ENCODE peak calls at places on chromosomes 5 and 9, in four cellular contexts. V is GM12878, S is K562, B is HL-60. U is an unnamed sample.

GRCh38 chr5:9099681-9100080 is 446.2 kb downstream of the SEMA5A start:
- DNase-seq in V (no peak), S (no peak), B (no peak), U (no peak)

GRCh38 chr5:172454355-172455086 is at the start of gene SH3PXD2B:
- DNase-seq in S (peak; percentile 88), B (no peak), V (no peak), U (peak; percentile 51)

GRCh38 chr5:36537729-36538128 is 68.7 kb upstream of the SLC1A3 start:
- DNase-seq in V (no peak), B (no peak), S (no peak), U (no peak)

GRCh38 chr9:20701058-20701457 is 17.0 kb downstream of the FOCAD start:
- DNase-seq in V (no peak), B (no peak), S (no peak), U (no peak)

GRCh38 chr5:149240354-149240998 is 31.2 kb upstream of the AFAP1L1 start:
- DNase-seq in B (peak; percentile 70), S (no peak), V (no peak), U (no peak)

GRCh38 chr5:170704417-170705195 is 78.9 kb upstream of the GABRP start:
- DNase-seq in V (no peak), B (no peak), S (no peak), U (no peak)

GRCh38 chr5:93497101-93497500 is 83.9 kb downstream of the NR2F1-AS1 start:
- DNase-seq in B (no peak), V (no peak), S (no peak), U (no peak)

GRCh38 chr5:124583469-124584350 is 162.7 kb downstream of the ZNF608 start:
- DNase-seq in S (peak; percentile 24), B (no peak), V (peak; percentile 89), U (peak; percentile 33)

GRCh38 chr9:77438653-77439052 is 209.5 kb downstream of the GNA14 start:
- DNase-seq in V (no peak), S (no peak), B (no peak), U (no peak)

GRCh38 chr9:6382681-6383080 is 30.3 kb upstream of the UHRF2 start:
- DNase-seq in B (no peak), S (no peak), V (no peak), U (no peak)

GRCh38 chr5:2259494-2260107 is 376.9 kb upstream of the IRX4 start:
- DNase-seq in S (no peak), B (no peak), V (no peak), U (no peak)

GRCh38 chr5:14821721-14822120 is 49.9 kb downstream of the ANKH start:
- DNase-seq in B (no peak), S (no peak), V (no peak), U (no peak)

GRCh38 chr9:133888779-133889491 is 103.2 kb downstream of the VAV2 start:
- DNase-seq in B (no peak), V (no peak), S (no peak), U (no peak)

GRCh38 chr9:75891277-75892167 is 1.0 kb downstream of the PCSK5 start:
- DNase-seq in V (no peak), B (no peak), S (no peak), U (peak; percentile 11)

GRCh38 chr9:75890541-75891276 is at the start of gene PCSK5:
- DNase-seq in B (peak; percentile 77), S (peak; percentile 47), V (no peak), U (peak; percentile 47)

GRCh38 chr9:75889977-75890540 is 414 bp upstream of the PCSK5 start:
- DNase-seq in S (no peak), V (no peak), B (peak; percentile 18), U (no peak)

GRCh38 chr9:75893096-75893495 is 2.6 kb downstream of the PCSK5 start:
- DNase-seq in V (no peak), S (no peak), B (no peak), U (no peak)

GRCh38 chr9:75892168-75892901 is 1.9 kb downstream of the PCSK5 start:
- DNase-seq in S (no peak), B (no peak), V (no peak), U (no peak)
- TF ChIP-seq POLR2AphosphoS5 in S (no peak), B (no peak), V (no peak), U (no peak)

GRCh38 chr9:104863180-104863883 is 64.6 kb downstream of the ABCA1 start:
- DNase-seq in S (peak; percentile 42), B (peak; percentile 60), V (peak; percentile 7), U (peak; percentile 45)
- TF ChIP-seq SPI1 in S (no peak), B (no peak), V (no peak), U (no peak)

DNA sequence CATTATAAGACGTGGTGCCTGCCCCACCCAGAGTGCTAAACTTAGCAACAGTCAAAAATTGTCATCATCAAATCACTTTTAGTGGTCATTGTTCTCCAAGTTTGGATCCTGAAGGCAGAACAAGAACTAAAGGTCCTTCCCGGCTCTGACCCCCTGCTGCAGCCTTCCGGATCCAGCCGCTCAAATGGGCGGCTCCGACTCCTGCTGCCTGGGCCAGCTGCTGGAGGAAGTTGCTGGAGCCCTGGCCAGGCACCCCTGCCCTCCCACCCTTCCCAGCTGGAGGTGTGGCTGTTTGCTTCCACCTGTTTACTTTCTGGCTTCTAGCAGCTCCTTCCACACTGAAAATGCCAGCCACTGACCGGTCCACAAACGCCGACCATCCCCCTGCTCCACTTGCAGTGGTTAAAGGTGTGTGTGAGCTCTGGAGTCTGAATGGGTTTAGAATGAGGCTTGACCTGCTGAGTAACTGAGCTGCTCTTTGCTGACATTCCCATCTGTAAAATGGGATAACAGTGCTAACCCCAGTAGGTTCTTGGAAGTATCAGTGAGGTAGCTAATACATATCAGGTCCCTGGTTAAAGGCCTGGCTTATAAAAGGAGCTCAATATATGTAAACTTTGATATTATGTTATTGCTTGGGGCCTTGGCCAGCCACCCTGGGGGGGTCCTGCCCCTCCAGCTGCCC is 31.3 kb upstream of the DAB2IP start:
- DNase-seq in B (no peak), S (no peak), V (no peak), U (no peak)
- TF ChIP-seq POLR2AphosphoS5 in B (no peak), S (no peak), V (no peak), U (no peak)

DNA sequence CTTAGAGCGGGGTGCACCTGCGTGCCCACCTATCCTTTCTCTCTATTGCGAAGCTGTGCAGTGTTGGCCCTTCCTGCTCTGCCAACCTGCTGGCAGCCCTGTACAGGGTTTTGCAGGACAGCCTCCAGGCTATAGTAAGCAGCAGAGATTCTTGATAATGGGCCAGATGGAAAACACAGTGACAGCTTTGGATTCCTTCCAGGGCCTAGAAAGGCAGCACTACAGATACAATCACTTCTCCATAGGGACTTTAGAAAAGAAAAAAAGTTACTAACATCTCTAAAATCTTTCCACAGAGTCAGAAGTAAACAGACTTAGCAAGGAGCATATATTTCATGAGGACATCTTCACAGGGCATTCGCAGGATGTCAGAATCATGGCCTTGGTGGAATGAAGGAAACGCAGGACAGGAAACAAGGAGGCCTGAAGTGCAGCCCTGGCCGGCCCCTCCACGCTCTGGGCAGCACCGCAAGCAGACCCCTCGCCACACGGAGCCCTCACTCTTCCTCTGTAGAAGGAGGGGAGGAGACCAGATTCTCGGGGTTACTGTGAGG is 172.1 kb upstream of the GAS1 start:
- DNase-seq in B (no peak), S (no peak), V (no peak), U (no peak)
- TF ChIP-seq SPI1 in B (no peak), S (no peak), V (no peak), U (no peak)

DNA sequence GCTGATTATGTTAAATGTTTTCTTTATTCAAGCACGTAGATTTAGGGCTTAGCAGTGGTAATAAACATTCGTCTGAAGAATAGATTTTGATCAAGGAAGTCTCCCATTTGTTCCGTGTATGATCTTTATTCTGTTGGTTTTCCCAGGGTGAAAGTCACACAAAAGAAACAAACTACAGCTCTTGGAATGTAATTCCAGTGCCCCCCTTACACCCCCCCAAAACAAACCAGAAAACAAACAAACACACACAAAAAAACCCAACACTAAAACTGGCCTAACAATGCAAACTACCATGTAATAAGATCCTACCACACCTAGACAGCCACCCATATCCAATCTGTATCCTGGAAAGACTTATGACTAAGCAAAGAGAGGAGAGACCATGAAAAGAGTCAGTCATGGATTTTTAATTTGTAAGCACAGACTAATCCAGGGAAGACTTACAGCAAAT is 196.2 kb upstream of the ELL2 start:
- DNase-seq in V (no peak), B (no peak), S (no peak), U (no peak)
- TF ChIP-seq POLR2AphosphoS5 in V (no peak), B (no peak), S (no peak), U (no peak)

DNA sequence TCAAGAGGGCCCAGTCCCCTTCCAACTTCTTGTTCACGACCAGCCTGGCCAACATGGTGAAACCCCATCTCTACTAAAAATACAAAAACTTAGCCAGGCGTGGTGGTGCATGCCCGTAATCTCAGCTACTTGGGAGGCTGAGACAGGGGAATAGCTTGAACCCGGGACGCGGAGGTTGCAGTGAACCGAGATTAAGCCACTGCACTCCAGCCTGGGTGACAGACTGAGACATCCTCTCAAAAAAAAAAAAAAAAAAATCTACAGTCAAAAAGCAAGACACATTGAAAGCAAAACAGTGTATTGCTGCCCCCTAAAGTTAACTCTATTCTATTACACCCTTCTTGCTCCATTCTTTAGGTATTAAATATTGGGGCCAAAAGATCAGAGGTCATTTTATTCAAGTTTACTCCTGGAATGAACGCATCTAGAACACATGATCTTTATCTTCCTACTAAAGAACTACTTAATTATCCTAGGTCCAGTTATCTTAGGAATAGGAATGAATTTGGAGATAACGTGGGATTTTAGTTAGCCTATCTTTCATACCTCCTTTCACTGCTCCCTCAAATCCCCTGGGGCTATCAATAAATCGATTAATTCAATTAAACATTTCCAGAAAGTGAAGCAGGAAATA is 2.4 kb downstream of the ATG12 start:
- DNase-seq in S (peak; percentile 26), B (peak; percentile 4), V (no peak), U (no peak)
- TF ChIP-seq SPI1 in S (no peak), B (no peak), V (no peak), U (no peak)

U was measured in GM12891.